ENCODE peak calls at places on chromosomes 11 and 22, in six cellular contexts. D, W, Y, A, X and S are unnamed samples.

GRCh38 chr22:42855726-42856125 is 1.3 kb downstream of the ARFGAP3 start:
- DNase-seq in A (no peak), X (no peak), Y (no peak), D (no peak), W (no peak), S (no peak)

GRCh38 chr11:13238879-13239514 is 38.6 kb upstream of the BMAL1 start:
- DNase-seq in A (peak), D (peak), Y (no peak), W (no peak), X (peak), S (no peak)

GRCh38 chr22:41576877-41577276 is 12.8 kb downstream of the PMM1 start:
- DNase-seq in D (peak), Y (no peak), X (peak), W (no peak), A (peak), S (no peak)

GRCh38 chr22:47067331-47067890 is 305.0 kb downstream of the TBC1D22A start:
- DNase-seq in A (no peak), Y (no peak), D (no peak), X (no peak), W (no peak), S (no peak)

GRCh38 chr11:11125618-11126017 is 227.4 kb downstream of the CSNK2A3 start:
- DNase-seq in Y (no peak), W (no peak), A (no peak), X (no peak), D (no peak), S (no peak)

GRCh38 chr22:42611076-42611475 is 3.6 kb downstream of the POLDIP3 start:
- DNase-seq in Y (no peak), W (peak), X (no peak), A (no peak), D (no peak), S (no peak)

GRCh38 chr11:2837096-2837601 is 48.4 kb downstream of the CDKN1C start:
- DNase-seq in D (peak), W (peak), A (peak), Y (peak), X (peak), S (no peak)

GRCh38 chr11:128455766-128456165 is 131.6 kb downstream of the ETS1 start:
- DNase-seq in D (no peak), Y (no peak), A (no peak), X (no peak), W (no peak), S (no peak)

GRCh38 chr11:134668796-134669195 is 256.8 kb upstream of the B3GAT1 start:
- DNase-seq in X (no peak), Y (peak), W (no peak), D (no peak), A (no peak), S (no peak)

GRCh38 chr11:66337103-66337899 is 1.1 kb upstream of the RIN1 start:
- DNase-seq in Y (no peak), W (peak), A (no peak), X (no peak), D (no peak), S (no peak)

GRCh38 chr22:45271667-45272188 is 13.0 kb upstream of the UPK3A start:
- DNase-seq in Y (no peak), A (no peak), W (peak), D (no peak), X (peak), S (no peak)

GRCh38 chr11:113991170-113991569 is 16.3 kb downstream of the HTR3A start:
- DNase-seq in X (peak), D (no peak), W (no peak), Y (no peak), A (no peak), S (no peak)

GRCh38 chr22:20956258-20957117 is 10.6 kb upstream of the AIFM3 start:
- DNase-seq in D (peak), X (no peak), W (no peak), A (peak), Y (no peak), S (no peak)

GRCh38 chr22:29311468-29312217 is 3.9 kb downstream of the RASL10A start:
- DNase-seq in Y (no peak), X (no peak), D (no peak), A (peak), W (peak), S (no peak)

GRCh38 chr11:64619811-64620285 is 28.8 kb downstream of the SLC22A12 start:
- DNase-seq in D (peak), W (no peak), A (peak), Y (no peak), X (no peak), S (no peak)

GRCh38 chr22:25702571-25703167 is 39.3 kb upstream of the MYO18B start:
- DNase-seq in X (no peak), A (no peak), Y (no peak), W (no peak), D (no peak), S (no peak)

GRCh38 chr22:17977371-17977770 is 47.0 kb downstream of the MICAL3 start:
- DNase-seq in Y (no peak), A (no peak), D (no peak), W (no peak), X (no peak), S (no peak)

GRCh38 chr22:41862530-41863266 is 29.8 kb downstream of the SREBF2 start:
- DNase-seq in D (peak), Y (no peak), W (no peak), X (no peak), A (no peak), S (peak)

GRCh38 chr22:26432619-26433311 is 3.7 kb downstream of the ASPHD2 start:
- DNase-seq in Y (no peak), W (no peak), A (no peak), D (no peak), X (no peak), S (no peak)

GRCh38 chr11:76107946-76108345 is 98.4 kb downstream of the WNT11 start:
- DNase-seq in D (no peak), W (no peak), A (no peak), Y (no peak), X (no peak), S (no peak)

GRCh38 chr11:122709042-122709760 is 53.7 kb downstream of the UBASH3B start:
- DNase-seq in D (no peak), X (no peak), A (no peak), Y (no peak), W (no peak), S (no peak)

GRCh38 chr22:29718949-29719893 is 582 bp upstream of the CABP7 start:
- DNase-seq in A (no peak), W (no peak), D (no peak), Y (no peak), X (no peak), S (no peak)

GRCh38 chr11:130533871-130534270 is 85.4 kb downstream of the ADAMTS15 start:
- DNase-seq in A (no peak), Y (no peak), W (no peak), D (no peak), X (no peak), S (no peak)

GRCh38 chr22:30368420-30368819 is 11.6 kb downstream of the CCDC157 start:
- DNase-seq in X (no peak), Y (no peak), W (no peak), D (no peak), A (no peak), S (no peak)

GRCh38 chr11:124970925-124971324 is 16.9 kb downstream of the CCDC15 start:
- DNase-seq in Y (no peak), D (no peak), W (no peak), A (no peak), X (no peak), S (no peak)

GRCh38 chr11:36222755-36223635 is 66.2 kb downstream of the COMMD9 start:
- DNase-seq in D (peak), Y (no peak), W (no peak), A (no peak), X (no peak), S (no peak)

GRCh38 chr22:19149047-19149883 is 827 bp downstream of the GSC2 start:
- DNase-seq in X (no peak), D (no peak), A (no peak), Y (no peak), W (no peak), S (no peak)

GRCh38 chr22:38733329-38734202 is 22.2 kb downstream of the SUN2 start:
- DNase-seq in W (peak), A (peak), D (peak), Y (peak), X (no peak), S (no peak)

GRCh38 chr22:50318698-50319411 is 8.0 kb downstream of the DENND6B start:
- DNase-seq in X (no peak), A (no peak), Y (no peak), W (peak), D (no peak), S (no peak)

GRCh38 chr11:15073361-15074205 is at the start of gene CALCB:
- DNase-seq in D (no peak), A (peak), W (peak), X (no peak), Y (no peak), S (no peak)

GRCh38 chr11:43518407-43519165 is 159.9 kb downstream of the TTC17 start:
- DNase-seq in D (no peak), W (no peak), X (no peak), A (no peak), Y (no peak), S (no peak)

GRCh38 chr11:33437529-33437928 is 180.3 kb downstream of the HIPK3 start:
- DNase-seq in X (no peak), W (no peak), A (no peak), Y (no peak), D (no peak), S (no peak)
- TF ChIP-seq CTCF in X (no peak), W (no peak), A (no peak), Y (no peak), D (no peak), S (no peak)

GRCh38 chr11:88415495-88415894 is 78.0 kb upstream of the CTSC start:
- DNase-seq in X (no peak), Y (no peak), A (no peak), D (no peak), W (no peak), S (no peak)

GRCh38 chr11:88418508-88418907 is 81.0 kb upstream of the CTSC start:
- DNase-seq in X (no peak), W (no peak), Y (no peak), D (peak), A (no peak), S (no peak)

GRCh38 chr11:88421530-88421929 is 84.0 kb upstream of the CTSC start:
- DNase-seq in A (no peak), X (no peak), D (peak), W (no peak), Y (no peak), S (no peak)

GRCh38 chr11:88424881-88425280 is 87.3 kb upstream of the CTSC start:
- DNase-seq in A (no peak), D (no peak), W (no peak), X (no peak), Y (no peak), S (no peak)

GRCh38 chr11:88420165-88420781 is 82.7 kb upstream of the CTSC start:
- DNase-seq in Y (no peak), X (peak), W (no peak), A (no peak), D (no peak), S (no peak)
- TF ChIP-seq CTCF in Y (no peak), X (no peak), W (no peak), A (no peak), D (no peak), S (no peak)

DNA sequence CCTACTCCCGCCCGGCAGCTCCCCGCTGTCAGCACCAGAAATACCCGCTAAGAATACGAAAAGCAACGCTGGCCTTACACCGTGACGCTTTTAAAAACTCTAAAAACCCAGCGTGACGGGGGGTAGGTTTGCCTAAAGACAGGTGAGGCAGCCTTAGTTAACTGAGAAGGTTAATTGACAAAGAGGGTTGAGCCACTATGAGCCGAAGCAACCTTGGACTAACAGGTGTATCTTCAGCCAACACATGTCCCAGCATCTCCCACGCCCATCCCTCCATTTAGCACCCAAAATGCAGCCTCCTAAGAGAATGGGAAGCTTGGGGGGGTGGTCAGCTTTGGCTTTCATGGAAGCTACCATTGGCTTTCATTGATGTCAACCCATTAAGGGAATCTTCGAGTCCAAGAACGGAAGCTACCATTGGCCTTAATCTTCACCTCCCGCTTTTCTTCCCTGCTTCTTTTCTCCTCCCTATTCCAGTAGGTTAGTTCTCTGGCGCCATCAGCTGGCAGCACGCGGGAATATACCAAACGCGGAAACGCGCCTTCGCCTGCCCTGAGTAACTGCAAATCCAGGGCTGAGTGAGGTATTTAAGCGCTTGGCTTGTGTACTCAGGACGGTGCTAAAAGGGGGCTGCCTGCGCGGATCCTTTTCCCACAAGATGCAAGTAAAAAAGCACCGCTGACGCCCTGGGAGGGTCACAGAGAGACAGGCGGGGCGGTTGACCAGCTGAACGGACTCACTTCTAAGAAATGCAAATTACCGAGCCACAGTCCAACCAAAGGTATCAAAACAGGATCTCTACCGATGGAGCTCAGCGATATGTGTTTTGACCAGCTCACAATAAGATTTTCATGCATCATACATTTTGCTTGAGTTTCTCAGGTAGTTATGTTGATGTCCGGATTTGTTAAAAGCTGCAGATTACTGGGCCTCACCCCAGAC is 38.5 kb upstream of the GLYATL1 start:
- DNase-seq in W (no peak), X (peak), D (peak), A (peak), Y (peak), S (no peak)
- TF ChIP-seq CTCF in W (peak), X (peak), D (peak), A (peak), Y (no peak), S (no peak)

GRCh38 chr11:55726715-55727324 is 46.4 kb upstream of the OR5D13 start:
- DNase-seq in W (no peak), Y (no peak), A (no peak), D (no peak), X (no peak), S (no peak)
- TF ChIP-seq CTCF in W (no peak), Y (no peak), A (no peak), D (no peak), X (no peak), S (no peak)

DNA sequence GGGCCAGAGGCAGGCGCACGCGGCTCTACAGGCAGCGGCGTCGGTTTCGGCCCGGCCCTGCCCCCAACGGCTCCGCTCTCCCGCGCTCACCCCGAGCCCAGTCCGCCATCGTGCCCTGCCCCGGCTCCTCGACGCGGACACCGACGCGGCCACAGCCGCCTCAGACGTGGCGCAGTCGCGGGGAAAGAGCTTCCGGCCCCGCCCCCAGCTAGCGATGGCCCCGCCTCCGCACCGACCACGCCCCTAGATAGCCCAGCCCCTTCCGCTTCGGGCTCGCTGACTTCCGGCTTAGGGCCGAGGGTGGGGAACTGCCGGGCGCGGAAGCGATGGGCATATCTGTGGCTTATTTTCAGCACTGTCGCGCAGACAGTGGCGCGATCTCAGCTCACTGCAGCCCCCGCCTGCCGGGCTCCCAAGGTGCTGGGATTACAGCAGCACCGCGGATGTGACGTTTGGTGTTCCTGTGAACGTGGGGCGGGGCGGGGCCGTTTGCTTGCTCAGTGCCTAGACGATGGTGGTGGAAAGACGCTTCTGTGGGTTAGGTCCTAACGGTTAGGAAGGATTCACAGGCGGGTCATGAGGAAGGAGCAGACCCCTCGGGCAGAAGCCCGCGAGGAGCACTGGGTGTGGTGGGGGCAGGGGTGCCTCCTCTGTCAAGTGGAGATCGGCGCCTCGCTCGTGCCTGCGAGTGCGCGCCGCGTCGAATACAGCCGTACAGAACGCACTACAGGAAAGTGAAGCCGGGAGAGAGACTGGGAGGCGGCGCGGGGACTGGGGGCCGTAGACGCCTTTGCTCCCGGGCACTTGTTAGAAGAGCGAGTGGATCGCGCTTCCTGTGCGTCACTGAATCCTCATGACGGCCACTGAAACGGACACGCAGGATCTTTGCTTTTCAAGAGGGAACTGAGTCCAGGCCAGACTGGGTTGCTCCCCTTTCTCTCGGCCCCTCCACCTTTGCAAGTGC is at the start of the genes BET1L and RIC8A:
- DNase-seq in X (peak), A (peak), Y (peak), D (peak), W (peak), S (peak)
- TF ChIP-seq CTCF in X (no peak), A (no peak), Y (no peak), D (peak), W (no peak), S (no peak)